ENCODE peak calls at places on chromosome 19, in eight cellular contexts. C is endothelial cell of umbilical vein; H is Caki2; L is activated CD4-positive, alpha-beta T cell treated with anti-CD3 and anti-CD28 coated beads, Interleukin-2, amount 10 ng/mL, durations not matched to agents 7 days and 5 days; V is stimulated activated CD8-positive, alpha-beta memory T cell treated with anti-CD3 and anti-CD28 coated beads, Interleukin-4, amount 100 ng/mL, for 24 hours; K is NCI-H2081; N is pons; G is activated B cell treated with CpG ODN at 0.5 μM for 24 hours. T is an unnamed sample.

GRCh38 chr19:22144394-22144793 is 52.4 kb downstream of the ZNF676 start:
- DNase-seq in G (no peak), C (no peak), K (no peak), L (no peak), N (no peak), V (no peak), H (peak; percentile 10), T (no peak)

GRCh38 chr19:31054430-31054829 is 294.8 kb downstream of the TSHZ3 start:
- DNase-seq in C (no peak), G (no peak), L (peak; percentile 24), H (peak; percentile 42), K (no peak), N (no peak), V (peak; percentile 4), T (no peak)

GRCh38 chr19:30686911-30687566 is 314.9 kb downstream of the ZNF536 start:
- DNase-seq in G (no peak), V (no peak), H (no peak), K (no peak), N (no peak), C (peak; percentile 3), L (no peak), T (no peak)

GRCh38 chr19:40947114-40947513 is 44.0 kb upstream of the CYP2B6 start:
- DNase-seq in L (no peak), G (no peak), K (no peak), N (no peak), C (no peak), H (no peak), V (no peak), T (no peak)

GRCh38 chr19:373391-374182 is 29.0 kb upstream of the MIER2 start:
- DNase-seq in L (no peak), K (no peak), C (no peak), H (no peak), V (no peak), G (no peak), N (no peak), T (no peak)

GRCh38 chr19:38245826-38246498 is 10.2 kb downstream of the PPP1R14A start:
- DNase-seq in K (no peak), V (no peak), G (no peak), N (no peak), L (no peak), C (no peak), H (no peak), T (no peak)

GRCh38 chr19:42285546-42285945 is 16.4 kb upstream of the PRR19 start:
- DNase-seq in G (no peak), L (no peak), K (no peak), N (peak; percentile 15), C (peak; percentile 22), H (no peak), V (no peak), T (no peak)

GRCh38 chr19:802497-802887 is 5.2 kb downstream of the PTBP1 start:
- DNase-seq in V (no peak), N (no peak), G (no peak), K (no peak), L (no peak), C (peak; percentile 16), H (no peak), T (no peak)

GRCh38 chr19:4059931-4060620 is 6.6 kb downstream of the ZBTB7A start:
- DNase-seq in N (no peak), C (no peak), G (no peak), V (peak; percentile 75), L (no peak), K (no peak), H (peak; percentile 67), T (no peak)

GRCh38 chr19:50921391-50922315 is 10.5 kb upstream of the KLK4 start:
- DNase-seq in L (no peak), G (no peak), K (peak; percentile 58), H (no peak), V (no peak), N (no peak), C (no peak), T (no peak)

GRCh38 chr19:18519962-18520847 is 1.7 kb downstream of the ELL start:
- DNase-seq in V (no peak), C (peak; percentile 85), L (peak; percentile 74), G (peak; percentile 38), N (peak; percentile 54), H (peak; percentile 89), K (peak; percentile 44), T (peak; percentile 81)

GRCh38 chr19:43464089-43464775 is 1.2 kb downstream of the LYPD3 start:
- DNase-seq in K (no peak), L (no peak), H (no peak), N (no peak), C (no peak), V (peak; percentile 67), G (peak; percentile 70), T (no peak)

GRCh38 chr19:48844472-48844871 is 8.2 kb upstream of the HSD17B14 start:
- DNase-seq in L (no peak), N (no peak), G (no peak), V (no peak), K (no peak), H (peak; percentile 76), C (peak; percentile 35), T (peak; percentile 36)

GRCh38 chr19:30317403-30317802 is 54.8 kb upstream of the ZNF536 start:
- DNase-seq in K (no peak), N (no peak), V (no peak), C (no peak), H (no peak), L (no peak), G (no peak), T (no peak)

GRCh38 chr19:3233831-3234230 is 9.4 kb downstream of the CELF5 start:
- DNase-seq in C (no peak), V (no peak), K (no peak), L (no peak), N (no peak), G (no peak), H (no peak), T (no peak)

GRCh38 chr19:53511933-53512374 is 26.0 kb upstream of the ZNF331 start:
- DNase-seq in G (peak; percentile 28), V (peak; percentile 37), H (no peak), N (peak; percentile 49), K (no peak), L (peak; percentile 46), C (peak; percentile 57), T (peak; percentile 35)

GRCh38 chr19:55693336-55693974 is 18.4 kb downstream of the EPN1 start:
- DNase-seq in K (no peak), N (no peak), H (no peak), V (no peak), C (no peak), G (no peak), L (no peak), T (no peak)

GRCh38 chr19:56080669-56081401 is 40.3 kb downstream of the ZNF787 start:
- DNase-seq in K (peak; percentile 79), H (no peak), L (peak; percentile 77), G (peak; percentile 70), V (peak; percentile 54), N (peak; percentile 52), C (peak; percentile 83), T (peak; percentile 44)

GRCh38 chr19:18999016-18999758 is 34.1 kb downstream of the SUGP2 start:
- DNase-seq in N (no peak), L (no peak), V (no peak), G (no peak), H (no peak), C (peak; percentile 50), K (peak; percentile 56), T (no peak)